ENCODE peak calls at places on chromosomes 5 and 9, in nine cellular contexts. B is hippocampal formation, C is ACHN, F is EL, E is mesothelial cell of epicardium, W is MCF 10A, S is colonic mucosa, D is HTR-8/SVneo, M is NCI-H510A treated with DMSO at 0.1 percent for 48 hours. L is an unnamed sample.

GRCh38 chr5:64347308-64347707 is 158.5 kb upstream of the RGS7BP start:
- DNase-seq in B (no peak), C (peak; percentile 4), F (no peak), E (no peak), W (peak; percentile 13), S (no peak), D (no peak), M (no peak), L (no peak)

GRCh38 chr9:36925033-36925432 is 109.0 kb downstream of the PAX5 start:
- DNase-seq in B (no peak), C (no peak), F (peak; percentile 51), E (no peak), W (no peak), S (no peak), D (no peak), M (no peak), L (no peak)

GRCh38 chr5:38807570-38808461 is 38.0 kb upstream of the OSMR start:
- DNase-seq in B (no peak), C (no peak), F (peak; percentile 85), E (no peak), W (peak; percentile 27), S (no peak), D (peak; percentile 86), M (peak; percentile 25), L (no peak)

GRCh38 chr5:39132128-39132447 is 57.9 kb upstream of the RICTOR start:
- DNase-seq in B (peak; percentile 69), C (no peak), F (no peak), E (no peak), W (no peak), S (no peak), D (no peak), M (no peak), L (peak; percentile 35)

GRCh38 chr9:98575379-98576346 is 133.1 kb downstream of the GABBR2 start:
- DNase-seq in B (no peak), C (peak; percentile 30), F (peak; percentile 76), E (no peak), W (peak; percentile 87), S (no peak), D (peak; percentile 22), M (no peak), L (peak; percentile 79)

GRCh38 chr5:128328479-128328878 is 209.6 kb downstream of the FBN2 start:
- DNase-seq in B (no peak), C (no peak), F (no peak), E (no peak), W (no peak), S (no peak), D (no peak), M (no peak), L (no peak)

GRCh38 chr5:43193171-43193951 is 1.3 kb downstream of the NIM1K start:
- DNase-seq in B (peak; percentile 80), C (peak; percentile 55), F (peak; percentile 90), E (no peak), W (peak; percentile 87), S (no peak), D (peak; percentile 95), M (no peak), L (peak; percentile 86)

GRCh38 chr9:109934499-109935214 is 154.7 kb downstream of the PALM2AKAP2 start:
- DNase-seq in B (no peak), C (no peak), F (no peak), E (no peak), W (no peak), S (no peak), D (no peak), M (no peak), L (no peak)

GRCh38 chr5:114101153-114101552 is 260.7 kb upstream of the KCNN2 start:
- DNase-seq in B (no peak), C (peak; percentile 53), F (peak; percentile 64), E (no peak), W (peak; percentile 54), S (peak; percentile 22), D (peak; percentile 3), M (no peak), L (peak; percentile 17)

GRCh38 chr9:6686396-6686795 is 40.9 kb upstream of the GLDC start:
- DNase-seq in B (peak; percentile 61), C (peak; percentile 32), F (no peak), E (no peak), W (peak; percentile 33), S (no peak), D (no peak), M (no peak), L (peak; percentile 26)

L was measured in mammary epithelial cell.